ENCODE peak calls at places on chromosomes 2 and 18, in eight cellular contexts. One of them, this sample, is unnamed.

GRCh38 chr2:134431837-134432437 is 178.1 kb downstream of the MGAT5 start:
- DNase-seq in KBM-7: no peak
- DNase-seq in RWPE1: peak; percentile 56
- DNase-seq in left lobe of liver: no peak
- DNase-seq in effector memory CD8-positive, alpha-beta T cell: no peak
- DNase-seq in Kasumi-1: no peak
- DNase-seq in CD8-positive, alpha-beta T cell: no peak
- DNase-seq in SHP77: no peak
- DNase-seq in this sample: no peak

GRCh38 chr2:183259921-183260320 is 135.7 kb downstream of the NUP35 start:
- DNase-seq in CD8-positive, alpha-beta T cell: no peak
- DNase-seq in KBM-7: no peak
- DNase-seq in left lobe of liver: no peak
- DNase-seq in SHP77: no peak
- DNase-seq in effector memory CD8-positive, alpha-beta T cell: no peak
- DNase-seq in RWPE1: no peak
- DNase-seq in Kasumi-1: no peak
- DNase-seq in this sample: no peak

GRCh38 chr2:159356053-159356554 is 69.6 kb upstream of the WDSUB1 start:
- DNase-seq in effector memory CD8-positive, alpha-beta T cell: no peak
- DNase-seq in SHP77: no peak
- DNase-seq in RWPE1: no peak
- DNase-seq in CD8-positive, alpha-beta T cell: no peak
- DNase-seq in Kasumi-1: no peak
- DNase-seq in left lobe of liver: no peak
- DNase-seq in KBM-7: no peak
- DNase-seq in this sample: no peak

GRCh38 chr2:19282305-19282704 is 76.1 kb downstream of the OSR1 start:
- DNase-seq in effector memory CD8-positive, alpha-beta T cell: no peak
- DNase-seq in CD8-positive, alpha-beta T cell: no peak
- DNase-seq in left lobe of liver: no peak
- DNase-seq in Kasumi-1: no peak
- DNase-seq in KBM-7: no peak
- DNase-seq in RWPE1: no peak
- DNase-seq in SHP77: no peak
- DNase-seq in this sample: no peak

GRCh38 chr18:45571161-45571560 is 44.1 kb upstream of the SLC14A2 start:
- DNase-seq in CD8-positive, alpha-beta T cell: no peak
- DNase-seq in left lobe of liver: no peak
- DNase-seq in KBM-7: no peak
- DNase-seq in Kasumi-1: no peak
- DNase-seq in SHP77: no peak
- DNase-seq in effector memory CD8-positive, alpha-beta T cell: no peak
- DNase-seq in RWPE1: no peak
- DNase-seq in this sample: no peak

GRCh38 chr2:84781942-84782716 is 98.8 kb downstream of the TRABD2A start:
- DNase-seq in Kasumi-1: no peak
- DNase-seq in effector memory CD8-positive, alpha-beta T cell: peak; percentile 47
- DNase-seq in RWPE1: peak; percentile 68
- DNase-seq in left lobe of liver: no peak
- DNase-seq in SHP77: no peak
- DNase-seq in KBM-7: no peak
- DNase-seq in CD8-positive, alpha-beta T cell: peak; percentile 4
- DNase-seq in this sample: no peak

GRCh38 chr2:188937228-188938220 is 36.6 kb upstream of the COL3A1 start:
- DNase-seq in RWPE1: no peak
- DNase-seq in SHP77: no peak
- DNase-seq in Kasumi-1: no peak
- DNase-seq in effector memory CD8-positive, alpha-beta T cell: no peak
- DNase-seq in left lobe of liver: no peak
- DNase-seq in KBM-7: no peak
- DNase-seq in CD8-positive, alpha-beta T cell: no peak
- DNase-seq in this sample: no peak

GRCh38 chr2:176457486-176457885 is 188.2 kb downstream of the MTX2 start:
- DNase-seq in CD8-positive, alpha-beta T cell: no peak
- DNase-seq in RWPE1: no peak
- DNase-seq in left lobe of liver: no peak
- DNase-seq in KBM-7: no peak
- DNase-seq in SHP77: no peak
- DNase-seq in effector memory CD8-positive, alpha-beta T cell: no peak
- DNase-seq in Kasumi-1: no peak
- DNase-seq in this sample: no peak

GRCh38 chr2:26883971-26884370 is 36.0 kb downstream of the DPYSL5 start:
- DNase-seq in KBM-7: no peak
- DNase-seq in Kasumi-1: no peak
- DNase-seq in left lobe of liver: no peak
- DNase-seq in effector memory CD8-positive, alpha-beta T cell: no peak
- DNase-seq in RWPE1: no peak
- DNase-seq in SHP77: no peak
- DNase-seq in CD8-positive, alpha-beta T cell: no peak
- DNase-seq in this sample: no peak

GRCh38 chr2:43163365-43163715 is 63.1 kb downstream of the ZFP36L2 start:
- DNase-seq in KBM-7: no peak
- DNase-seq in CD8-positive, alpha-beta T cell: no peak
- DNase-seq in left lobe of liver: no peak
- DNase-seq in SHP77: no peak
- DNase-seq in effector memory CD8-positive, alpha-beta T cell: no peak
- DNase-seq in RWPE1: no peak
- DNase-seq in Kasumi-1: no peak
- DNase-seq in this sample: no peak

GRCh38 chr2:11858883-11859282 is 112.5 kb downstream of the LPIN1 start:
- DNase-seq in KBM-7: peak; percentile 55
- DNase-seq in left lobe of liver: no peak
- DNase-seq in Kasumi-1: peak; percentile 10
- DNase-seq in RWPE1: no peak
- DNase-seq in SHP77: no peak
- DNase-seq in effector memory CD8-positive, alpha-beta T cell: no peak
- DNase-seq in CD8-positive, alpha-beta T cell: no peak
- DNase-seq in this sample: no peak

GRCh38 chr2:62102402-62102920 is 93.5 kb upstream of the B3GNT2 start:
- DNase-seq in effector memory CD8-positive, alpha-beta T cell: no peak
- DNase-seq in left lobe of liver: no peak
- DNase-seq in SHP77: no peak
- DNase-seq in Kasumi-1: no peak
- DNase-seq in CD8-positive, alpha-beta T cell: no peak
- DNase-seq in RWPE1: no peak
- DNase-seq in KBM-7: no peak
- DNase-seq in this sample: no peak

GRCh38 chr18:64095056-64095455 is 53.8 kb downstream of the LINC00305 start:
- DNase-seq in KBM-7: no peak
- DNase-seq in left lobe of liver: no peak
- DNase-seq in effector memory CD8-positive, alpha-beta T cell: no peak
- DNase-seq in SHP77: no peak
- DNase-seq in CD8-positive, alpha-beta T cell: no peak
- DNase-seq in Kasumi-1: no peak
- DNase-seq in RWPE1: no peak
- DNase-seq in this sample: no peak

GRCh38 chr2:44246436-44246835 is 28.8 kb upstream of the SLC3A1 start:
- DNase-seq in CD8-positive, alpha-beta T cell: no peak
- DNase-seq in SHP77: no peak
- DNase-seq in effector memory CD8-positive, alpha-beta T cell: no peak
- DNase-seq in KBM-7: no peak
- DNase-seq in RWPE1: no peak
- DNase-seq in left lobe of liver: no peak
- DNase-seq in Kasumi-1: no peak
- DNase-seq in this sample: no peak

GRCh38 chr2:174522553-174522952 is 35.7 kb upstream of the GPR155 start:
- DNase-seq in KBM-7: peak; percentile 57
- DNase-seq in Kasumi-1: peak; percentile 62
- DNase-seq in CD8-positive, alpha-beta T cell: no peak
- DNase-seq in RWPE1: no peak
- DNase-seq in SHP77: no peak
- DNase-seq in effector memory CD8-positive, alpha-beta T cell: no peak
- DNase-seq in left lobe of liver: no peak
- DNase-seq in this sample: no peak

GRCh38 chr2:121069434-121069969 is 215.5 kb downstream of the TFCP2L1 start:
- DNase-seq in SHP77: no peak
- DNase-seq in KBM-7: no peak
- DNase-seq in left lobe of liver: no peak
- DNase-seq in effector memory CD8-positive, alpha-beta T cell: no peak
- DNase-seq in CD8-positive, alpha-beta T cell: no peak
- DNase-seq in RWPE1: no peak
- DNase-seq in Kasumi-1: no peak
- DNase-seq in this sample: no peak

GRCh38 chr2:19870792-19871191 is 31.0 kb downstream of the TTC32 start:
- DNase-seq in SHP77: no peak
- DNase-seq in KBM-7: no peak
- DNase-seq in CD8-positive, alpha-beta T cell: no peak
- DNase-seq in Kasumi-1: no peak
- DNase-seq in left lobe of liver: no peak
- DNase-seq in RWPE1: no peak
- DNase-seq in effector memory CD8-positive, alpha-beta T cell: no peak
- DNase-seq in this sample: no peak

GRCh38 chr2:231816327-231817026 is 30.2 kb downstream of the COPS7B start:
- DNase-seq in Kasumi-1: no peak
- DNase-seq in RWPE1: no peak
- DNase-seq in left lobe of liver: no peak
- DNase-seq in SHP77: no peak
- DNase-seq in effector memory CD8-positive, alpha-beta T cell: no peak
- DNase-seq in CD8-positive, alpha-beta T cell: no peak
- DNase-seq in KBM-7: no peak
- DNase-seq in this sample: no peak

GRCh38 chr2:134230885-134231284 is 23.0 kb upstream of the MGAT5 start:
- DNase-seq in SHP77: no peak
- DNase-seq in left lobe of liver: no peak
- DNase-seq in CD8-positive, alpha-beta T cell: no peak
- DNase-seq in effector memory CD8-positive, alpha-beta T cell: no peak
- DNase-seq in RWPE1: no peak
- DNase-seq in Kasumi-1: no peak
- DNase-seq in KBM-7: no peak
- DNase-seq in this sample: no peak

GRCh38 chr18:9673296-9674251 is 34.5 kb upstream of the RAB31 start:
- DNase-seq in SHP77: peak; percentile 25
- DNase-seq in CD8-positive, alpha-beta T cell: no peak
- DNase-seq in RWPE1: peak; percentile 95
- DNase-seq in Kasumi-1: peak; percentile 79
- DNase-seq in effector memory CD8-positive, alpha-beta T cell: peak; percentile 2
- DNase-seq in left lobe of liver: peak; percentile 59
- DNase-seq in KBM-7: peak; percentile 76
- DNase-seq in this sample: peak; percentile 56

GRCh38 chr2:120861191-120861575 is 125.5 kb downstream of the GLI2 start:
- DNase-seq in KBM-7: no peak
- DNase-seq in SHP77: no peak
- DNase-seq in Kasumi-1: no peak
- DNase-seq in effector memory CD8-positive, alpha-beta T cell: no peak
- DNase-seq in left lobe of liver: no peak
- DNase-seq in CD8-positive, alpha-beta T cell: no peak
- DNase-seq in RWPE1: no peak
- DNase-seq in this sample: no peak

GRCh38 chr2:168338292-168338691 is 90.9 kb upstream of the STK39 start:
- DNase-seq in KBM-7: no peak
- DNase-seq in SHP77: no peak
- DNase-seq in effector memory CD8-positive, alpha-beta T cell: no peak
- DNase-seq in left lobe of liver: no peak
- DNase-seq in Kasumi-1: no peak
- DNase-seq in CD8-positive, alpha-beta T cell: no peak
- DNase-seq in RWPE1: no peak
- DNase-seq in this sample: no peak

GRCh38 chr2:24313744-24314632 is 46.3 kb downstream of the ITSN2 start:
- DNase-seq in effector memory CD8-positive, alpha-beta T cell: no peak
- DNase-seq in SHP77: no peak
- DNase-seq in left lobe of liver: no peak
- DNase-seq in RWPE1: peak; percentile 14
- DNase-seq in Kasumi-1: no peak
- DNase-seq in KBM-7: no peak
- DNase-seq in CD8-positive, alpha-beta T cell: no peak
- DNase-seq in this sample: no peak

GRCh38 chr2:56364902-56365301 is 181.1 kb downstream of the CCDC85A start:
- DNase-seq in Kasumi-1: no peak
- DNase-seq in CD8-positive, alpha-beta T cell: no peak
- DNase-seq in left lobe of liver: no peak
- DNase-seq in RWPE1: no peak
- DNase-seq in KBM-7: no peak
- DNase-seq in SHP77: no peak
- DNase-seq in effector memory CD8-positive, alpha-beta T cell: no peak
- DNase-seq in this sample: no peak

GRCh38 chr2:156065912-156066311 is 266.6 kb downstream of the NR4A2 start:
- DNase-seq in left lobe of liver: no peak
- DNase-seq in KBM-7: peak; percentile 33
- DNase-seq in CD8-positive, alpha-beta T cell: no peak
- DNase-seq in SHP77: no peak
- DNase-seq in RWPE1: no peak
- DNase-seq in Kasumi-1: peak; percentile 54
- DNase-seq in effector memory CD8-positive, alpha-beta T cell: no peak
- DNase-seq in this sample: no peak

GRCh38 chr2:124501575-124502152 is 476.6 kb downstream of the CNTNAP5 start:
- DNase-seq in CD8-positive, alpha-beta T cell: no peak
- DNase-seq in Kasumi-1: no peak
- DNase-seq in left lobe of liver: no peak
- DNase-seq in RWPE1: no peak
- DNase-seq in KBM-7: no peak
- DNase-seq in SHP77: no peak
- DNase-seq in effector memory CD8-positive, alpha-beta T cell: no peak
- DNase-seq in this sample: no peak

GRCh38 chr2:240921319-240922233 is 15.4 kb downstream of the CROCC2 start:
- DNase-seq in KBM-7: no peak
- DNase-seq in Kasumi-1: no peak
- DNase-seq in effector memory CD8-positive, alpha-beta T cell: no peak
- DNase-seq in left lobe of liver: peak; percentile 45
- DNase-seq in CD8-positive, alpha-beta T cell: no peak
- DNase-seq in SHP77: no peak
- DNase-seq in RWPE1: peak; percentile 78
- DNase-seq in this sample: peak; percentile 83

GRCh38 chr18:59057969-59058368 is 81.7 kb upstream of the SEC11C start:
- DNase-seq in RWPE1: no peak
- DNase-seq in CD8-positive, alpha-beta T cell: no peak
- DNase-seq in SHP77: no peak
- DNase-seq in KBM-7: no peak
- DNase-seq in Kasumi-1: no peak
- DNase-seq in effector memory CD8-positive, alpha-beta T cell: no peak
- DNase-seq in left lobe of liver: no peak
- DNase-seq in this sample: peak; percentile 71

GRCh38 chr2:226649871-226650660 is 149.6 kb downstream of the IRS1 start:
- DNase-seq in effector memory CD8-positive, alpha-beta T cell: peak; percentile 0
- DNase-seq in left lobe of liver: no peak
- DNase-seq in CD8-positive, alpha-beta T cell: no peak
- DNase-seq in KBM-7: peak; percentile 74
- DNase-seq in RWPE1: peak; percentile 86
- DNase-seq in Kasumi-1: peak; percentile 87
- DNase-seq in SHP77: peak; percentile 46
- DNase-seq in this sample: no peak

GRCh38 chr18:63936156-63936931 is 12.8 kb upstream of the HMSD start:
- DNase-seq in Kasumi-1: peak; percentile 83
- DNase-seq in left lobe of liver: peak; percentile 81
- DNase-seq in CD8-positive, alpha-beta T cell: peak; percentile 19
- DNase-seq in SHP77: peak; percentile 74
- DNase-seq in RWPE1: peak; percentile 79
- DNase-seq in KBM-7: peak; percentile 75
- DNase-seq in effector memory CD8-positive, alpha-beta T cell: peak; percentile 41
- DNase-seq in this sample: peak; percentile 79

GRCh38 chr2:15882761-15883497 is 57.4 kb upstream of the MYCN start:
- DNase-seq in left lobe of liver: no peak
- DNase-seq in SHP77: no peak
- DNase-seq in KBM-7: no peak
- DNase-seq in effector memory CD8-positive, alpha-beta T cell: no peak
- DNase-seq in Kasumi-1: no peak
- DNase-seq in CD8-positive, alpha-beta T cell: no peak
- DNase-seq in RWPE1: no peak
- DNase-seq in this sample: no peak

GRCh38 chr2:169824373-169825333 is at the start of gene METTL5:
- DNase-seq in CD8-positive, alpha-beta T cell: peak; percentile 55
- DNase-seq in KBM-7: peak; percentile 89
- DNase-seq in SHP77: peak; percentile 38
- DNase-seq in left lobe of liver: peak; percentile 89
- DNase-seq in RWPE1: peak; percentile 80
- DNase-seq in effector memory CD8-positive, alpha-beta T cell: peak; percentile 73
- DNase-seq in Kasumi-1: peak; percentile 86
- DNase-seq in this sample: peak; percentile 84

This sample was measured in coronary artery.